ENCODE peak calls at places on chromosomes 16 and 17, in six cellular contexts. V, Q, P, R, O and G are unnamed samples.

GRCh38 chr17:54898576-54898975 is 2.1 kb upstream of the TOM1L1 start:
- DNase-seq in V (no peak), Q (no peak), P (no peak), R (no peak), O (peak), G (no peak)

GRCh38 chr17:42247734-42248133 is 28.5 kb downstream of the STAT5B start:
- DNase-seq in V (no peak), Q (no peak), P (peak), R (peak), O (peak), G (no peak)

GRCh38 chr16:69371564-69371963 is 14.2 kb downstream of the TERF2 start:
- DNase-seq in V (no peak), Q (no peak), P (no peak), R (no peak), O (no peak), G (no peak)

GRCh38 chr16:75254359-75254837 is 3.0 kb upstream of the BCAR1 start:
- DNase-seq in V (no peak), Q (no peak), P (peak), R (no peak), O (peak), G (no peak)

GRCh38 chr16:62503073-62503472 is 466.8 kb upstream of the CDH8 start:
- DNase-seq in V (no peak), Q (no peak), P (no peak), R (no peak), O (no peak), G (no peak)

GRCh38 chr16:54355251-54355650 is 68.7 kb upstream of the IRX3 start:
- DNase-seq in V (no peak), Q (no peak), P (peak), R (no peak), O (peak), G (no peak)

GRCh38 chr16:68384293-68385255 is 63.7 kb downstream of the SMPD3 start:
- DNase-seq in V (peak), Q (no peak), P (no peak), R (peak), O (no peak), G (no peak)

GRCh38 chr17:41402161-41402560 is 4.8 kb upstream of the KRT31 start:
- DNase-seq in V (no peak), Q (no peak), P (peak), R (no peak), O (peak), G (no peak)

GRCh38 chr17:59807892-59808509 is 84.7 kb downstream of the TUBD1 start:
- DNase-seq in V (no peak), Q (no peak), P (peak), R (no peak), O (peak), G (no peak)

GRCh38 chr17:7045492-7046126 is 1.7 kb upstream of the SLC16A11 start:
- DNase-seq in V (peak), Q (peak), P (peak), R (peak), O (peak), G (no peak)

GRCh38 chr16:27367463-27368357 is 34.3 kb upstream of the IL21R start:
- DNase-seq in V (peak), Q (peak), P (peak), R (peak), O (peak), G (peak)

GRCh38 chr16:72191551-72191950 is 19.6 kb upstream of the PMFBP1 start:
- DNase-seq in V (no peak), Q (no peak), P (peak), R (no peak), O (no peak), G (no peak)

GRCh38 chr16:9791566-9791965 is 390.7 kb downstream of the GRIN2A start:
- DNase-seq in V (no peak), Q (no peak), P (no peak), R (no peak), O (no peak), G (no peak)

GRCh38 chr16:52611817-52612673 is 65.1 kb upstream of the TOX3 start:
- DNase-seq in V (no peak), Q (peak), P (no peak), R (no peak), O (no peak), G (no peak)

GRCh38 chr17:47935961-47936360 is 5.4 kb upstream of the PNPO start:
- DNase-seq in V (no peak), Q (no peak), P (peak), R (no peak), O (peak), G (no peak)

GRCh38 chr16:50096791-50097190 is 31.0 kb downstream of the HEATR3 start:
- DNase-seq in V (no peak), Q (no peak), P (peak), R (no peak), O (peak), G (no peak)

GRCh38 chr17:77354420-77354720 is 213.6 kb downstream of the SEC14L1 start:
- DNase-seq in V (no peak), Q (no peak), P (no peak), R (no peak), O (no peak), G (no peak)

GRCh38 chr17:37710344-37710886 is 34.4 kb downstream of the HNF1B start:
- DNase-seq in V (no peak), Q (peak), P (peak), R (peak), O (peak), G (peak)

GRCh38 chr16:81432899-81433560 is 11.6 kb upstream of the CMIP start:
- DNase-seq in V (no peak), Q (no peak), P (no peak), R (peak), O (no peak), G (no peak)

GRCh38 chr17:39094607-39095308 is 56.7 kb downstream of the PLXDC1 start:
- DNase-seq in V (no peak), Q (no peak), P (no peak), R (no peak), O (peak), G (no peak)

GRCh38 chr16:67195676-67196075 is 3.3 kb upstream of the ELMO3 start:
- DNase-seq in V (no peak), Q (no peak), P (no peak), R (no peak), O (no peak), G (no peak)

GRCh38 chr17:80374039-80374731 is 40.8 kb upstream of the ENDOV start:
- DNase-seq in V (no peak), Q (no peak), P (no peak), R (no peak), O (no peak), G (no peak)

GRCh38 chr17:39920218-39921210 is 2.1 kb upstream of the GSDMB start:
- DNase-seq in V (no peak), Q (no peak), P (no peak), R (no peak), O (no peak), G (no peak)

GRCh38 chr17:16243811-16244567 is 27.0 kb downstream of the PIGL start:
- DNase-seq in V (no peak), Q (no peak), P (no peak), R (no peak), O (peak), G (no peak)

GRCh38 chr16:1993731-1994131 is 4.0 kb downstream of the SYNGR3 start:
- DNase-seq in V (no peak), Q (no peak), P (peak), R (peak), O (no peak), G (no peak)

GRCh38 chr17:79008666-79009387 is 737 bp downstream of the CANT1 start:
- DNase-seq in V (no peak), Q (no peak), P (no peak), R (no peak), O (no peak), G (no peak)

DNA sequence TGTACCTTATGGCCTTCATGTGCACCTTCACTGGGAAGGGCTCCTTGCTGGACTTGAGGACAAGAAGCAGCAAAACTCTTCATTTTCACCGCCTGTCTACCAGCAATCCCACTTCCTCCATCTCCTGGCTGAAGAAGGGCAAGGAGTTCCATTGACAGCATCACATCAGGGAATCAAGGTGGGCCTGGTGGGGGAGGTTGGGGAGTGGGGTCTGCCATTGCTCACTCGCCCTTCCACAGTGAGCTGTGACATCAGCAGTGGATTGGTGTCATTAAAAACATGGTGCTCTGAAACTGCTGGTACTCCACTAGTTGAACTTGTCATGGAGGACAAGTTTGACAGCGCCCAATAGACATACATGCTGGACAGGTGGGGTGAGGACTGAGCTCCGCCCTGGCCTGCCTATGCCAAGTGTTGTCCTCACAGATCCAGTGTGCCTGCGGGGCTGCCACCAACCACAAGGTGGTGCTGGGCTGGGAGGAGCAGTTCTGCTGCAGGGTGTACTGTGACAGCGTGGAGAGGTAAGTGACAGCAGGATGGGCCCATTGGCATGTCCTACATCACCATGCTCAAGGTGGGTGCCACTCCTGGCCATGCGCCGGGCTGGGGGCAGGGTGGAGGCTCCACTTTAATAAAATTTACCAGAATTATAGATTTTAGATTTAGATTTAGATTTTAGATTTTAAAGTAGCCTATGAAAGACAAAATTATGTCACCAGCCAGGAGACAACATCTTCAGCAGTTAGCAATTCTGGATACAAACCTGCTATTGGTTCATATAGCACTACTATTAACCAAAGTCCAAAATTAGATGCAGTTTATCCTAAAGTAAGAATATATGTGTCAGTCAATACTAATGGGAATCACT is 1729.1 kb downstream of the TP53TG3F start:
- DNase-seq in V (no peak), Q (no peak), P (no peak), R (peak), O (no peak), G (no peak)
- TF ChIP-seq CTCF in V (no peak), Q (no peak), P (no peak), R (no peak), O (no peak), G (no peak)

GRCh38 chr17:75784473-75785015 is at the start of gene UNK:
- DNase-seq in V (peak), Q (peak), P (peak), R (peak), O (peak), G (peak)
- TF ChIP-seq CTCF in V (no peak), Q (no peak), P (no peak), R (no peak), O (no peak), G (no peak)

GRCh38 chr17:45719335-45720071 is 64.6 kb upstream of the CRHR1 start:
- DNase-seq in V (peak), Q (no peak), P (peak), R (no peak), O (peak), G (peak)

GRCh38 chr17:45720386-45720785 is 63.7 kb upstream of the CRHR1 start:
- DNase-seq in V (no peak), Q (no peak), P (no peak), R (no peak), O (no peak), G (no peak)

GRCh38 chr17:45718791-45719190 is 65.3 kb upstream of the CRHR1 start:
- DNase-seq in V (no peak), Q (no peak), P (no peak), R (no peak), O (no peak), G (no peak)

GRCh38 chr17:45722161-45722560 is 62.0 kb upstream of the CRHR1 start:
- DNase-seq in V (peak), Q (no peak), P (no peak), R (no peak), O (peak), G (peak)
- TF ChIP-seq CTCF in V (peak), Q (no peak), P (peak), R (no peak), O (no peak), G (peak)

DNA sequence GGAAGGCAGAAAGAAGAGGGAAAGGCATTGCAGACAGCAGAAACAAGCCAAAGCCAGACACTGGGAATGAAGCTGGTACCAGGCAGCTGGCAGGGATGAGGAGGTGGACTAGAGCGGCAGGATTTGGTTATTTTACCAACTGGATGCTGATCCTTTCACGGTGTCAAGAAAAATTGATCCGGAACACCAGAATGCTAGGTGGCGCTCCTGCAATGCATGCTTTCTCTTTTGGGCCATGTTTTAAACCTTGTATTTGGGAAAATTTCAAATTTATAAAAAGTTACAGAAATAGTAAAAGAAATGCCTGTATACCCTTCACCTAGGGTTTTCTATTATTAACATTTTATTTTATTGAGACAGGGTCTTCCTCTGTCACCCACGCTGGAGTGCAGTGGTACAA is 224.7 kb downstream of the SOX9 start:
- DNase-seq in V (no peak), Q (no peak), P (no peak), R (no peak), O (no peak), G (no peak)
- TF ChIP-seq CTCF in V (no peak), Q (no peak), P (no peak), R (no peak), O (no peak), G (no peak)

GRCh38 chr17:81813371-81813684 is 9.4 kb downstream of the GCGR start:
- DNase-seq in V (no peak), Q (no peak), P (no peak), R (no peak), O (no peak), G (no peak)
- TF ChIP-seq CTCF in V (no peak), Q (no peak), P (no peak), R (no peak), O (no peak), G (no peak)

GRCh38 chr17:17972126-17972951 is at the start of the genes DRC3 and TOM1L2:
- DNase-seq in V (peak), Q (peak), P (peak), R (peak), O (peak), G (peak)
- TF ChIP-seq CTCF in V (no peak), Q (peak), P (peak), R (no peak), O (no peak), G (peak)

DNA sequence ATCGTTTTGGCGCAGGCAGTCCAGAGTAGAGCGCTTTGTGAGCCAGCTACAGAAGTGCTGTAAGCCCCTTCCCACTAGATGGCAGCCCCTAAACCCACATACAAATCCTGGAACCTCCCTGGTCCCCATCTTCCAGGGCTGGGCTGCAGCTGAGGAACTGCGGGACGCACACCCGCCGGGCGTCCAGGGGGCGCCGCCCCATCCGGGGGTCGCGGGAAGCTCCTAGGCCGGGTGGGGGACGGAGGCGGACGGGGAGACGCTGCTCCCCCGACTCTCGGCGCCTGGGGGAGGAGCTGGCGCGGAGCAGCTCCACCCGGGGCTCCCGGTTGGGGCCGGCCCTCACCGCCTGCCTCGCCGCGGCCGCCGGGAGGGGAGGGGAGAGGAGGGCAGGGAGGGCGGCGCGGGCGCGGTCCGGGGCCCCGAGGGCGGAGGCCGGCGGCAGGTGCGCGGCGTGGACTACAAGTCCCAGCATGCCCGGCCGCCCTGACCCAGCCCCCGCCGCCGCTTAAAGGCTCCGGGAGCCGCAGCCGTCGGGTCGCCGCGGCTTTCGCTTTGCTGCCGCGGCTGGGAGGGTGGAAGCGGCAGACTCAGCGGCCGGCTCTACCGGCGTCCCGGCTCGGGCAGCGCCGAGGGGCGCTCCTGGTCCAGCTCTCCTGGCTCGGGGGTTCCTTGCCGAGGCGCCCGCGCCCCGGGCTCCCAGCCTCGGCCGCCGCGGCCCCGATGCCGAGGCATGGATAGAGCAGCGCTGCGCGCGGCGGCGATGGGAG is at the start of gene KSR1:
- DNase-seq in V (peak), Q (peak), P (peak), R (peak), O (peak), G (peak)
- TF ChIP-seq CTCF in V (peak), Q (peak), P (peak), R (peak), O (peak), G (peak)

GRCh38 chr17:65417406-65418221 is 143.8 kb downstream of the AXIN2 start:
- DNase-seq in V (no peak), Q (no peak), P (peak), R (no peak), O (no peak), G (no peak)

GRCh38 chr17:65418622-65419021 is 142.8 kb downstream of the AXIN2 start:
- DNase-seq in V (no peak), Q (no peak), P (no peak), R (no peak), O (no peak), G (no peak)

GRCh38 chr17:65423346-65424140 is 137.9 kb downstream of the AXIN2 start:
- DNase-seq in V (no peak), Q (no peak), P (no peak), R (no peak), O (no peak), G (no peak)
- TF ChIP-seq CTCF in V (peak), Q (no peak), P (no peak), R (no peak), O (no peak), G (no peak)

DNA sequence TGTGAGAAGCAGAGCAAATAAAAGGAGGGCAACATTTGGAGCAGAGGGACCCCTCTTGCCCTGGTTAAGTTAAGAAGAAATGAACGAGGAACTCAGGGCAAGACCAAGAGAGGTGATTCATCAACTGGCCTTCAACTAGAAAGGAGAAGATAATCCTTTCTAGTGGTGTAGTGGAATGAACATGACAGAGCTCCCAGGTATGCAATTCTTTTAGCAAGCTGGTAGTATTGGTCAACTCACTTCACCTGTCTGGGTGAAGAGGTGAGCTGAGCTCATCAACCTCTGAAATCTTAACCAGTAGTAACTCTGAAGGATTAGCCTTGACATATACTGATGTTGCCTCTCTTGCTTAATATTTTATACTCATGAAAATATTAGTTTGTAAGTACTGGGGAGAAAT is 1024.7 kb upstream of the GOT2 start:
- DNase-seq in V (no peak), Q (no peak), P (no peak), R (no peak), O (peak), G (no peak)
- TF ChIP-seq CTCF in V (no peak), Q (no peak), P (no peak), R (no peak), O (no peak), G (no peak)

GRCh38 chr17:64773836-64774761 is 112.0 kb upstream of the SMURF2 start:
- DNase-seq in V (peak), Q (peak), P (peak), R (peak), O (peak), G (peak)
- TF ChIP-seq CTCF in V (peak), Q (peak), P (peak), R (no peak), O (peak), G (no peak)